ENCODE peak calls at places on chromosomes 12 and 14, in four cellular contexts. U, T, N and S are unnamed samples.

GRCh38 chr14:96748371-96748770 is 48.8 kb upstream of the VRK1 start:
- DNase-seq in U (no peak), T (no peak), N (no peak), S (no peak)

GRCh38 chr14:36556811-36557433 is 25.5 kb downstream of the NKX2-8 start:
- DNase-seq in U (peak), T (peak), N (peak), S (peak)

GRCh38 chr12:118190266-118190665 is 54.3 kb downstream of the PEBP1 start:
- DNase-seq in U (peak), T (peak), N (peak), S (peak)

GRCh38 chr12:24175281-24175680 is 225.8 kb upstream of the SOX5 start:
- DNase-seq in U (no peak), T (no peak), N (no peak), S (no peak)

GRCh38 chr12:56040151-56040550 is 1.6 kb upstream of the RPS26 start:
- DNase-seq in U (no peak), T (no peak), N (no peak), S (no peak)

GRCh38 chr12:107660230-107660629 is 25.4 kb upstream of the PWP1 start:
- DNase-seq in U (no peak), T (no peak), N (no peak), S (no peak)

GRCh38 chr12:92562063-92562734 is 140.6 kb upstream of the PLEKHG7 start:
- DNase-seq in U (no peak), T (no peak), N (no peak), S (peak)

GRCh38 chr14:68487805-68488590 is 304.9 kb downstream of the ZFP36L1 start:
- DNase-seq in U (no peak), T (peak), N (no peak), S (peak)

GRCh38 chr12:110449799-110450497 is at the start of gene ARPC3:
- DNase-seq in U (peak), T (peak), N (peak), S (peak)

GRCh38 chr14:90513151-90514014 is 116.6 kb downstream of the CALM1 start:
- DNase-seq in U (peak), T (peak), N (peak), S (peak)

GRCh38 chr12:53298154-53298553 is 1.3 kb upstream of the MYG1 start:
- DNase-seq in U (no peak), T (peak), N (no peak), S (peak)

GRCh38 chr12:117662220-117662619 is 300.8 kb upstream of the NOS1 start:
- DNase-seq in U (no peak), T (no peak), N (no peak), S (no peak)

GRCh38 chr12:105279460-105280056 is 43.6 kb upstream of the APPL2 start:
- DNase-seq in U (peak), T (no peak), N (peak), S (peak)

GRCh38 chr12:119695034-119695433 is 27.1 kb downstream of the PRKAB1 start:
- DNase-seq in U (peak), T (no peak), N (no peak), S (peak)

GRCh38 chr12:130683080-130683479 is 33.0 kb downstream of the RIMBP2 start:
- DNase-seq in U (no peak), T (no peak), N (no peak), S (no peak)

GRCh38 chr14:76352639-76353281 is 23.2 kb upstream of the ESRRB start:
- DNase-seq in U (peak), T (peak), N (peak), S (peak)

GRCh38 chr12:2396448-2396871 is 343.7 kb downstream of the CACNA1C start:
- DNase-seq in U (peak), T (peak), N (no peak), S (no peak)

GRCh38 chr12:102172436-102172835 is 25.2 kb downstream of the PMCH start:
- DNase-seq in U (peak), T (peak), N (no peak), S (peak)

GRCh38 chr14:102370305-102370809 is 7.6 kb downstream of the TECPR2 start:
- DNase-seq in U (no peak), T (peak), N (no peak), S (no peak)